ENCODE peak calls at places on chromosomes 7 and 10, in eight cellular contexts. C, Z, A, L, W, I, B and F are unnamed samples.

GRCh38 chr7:71753959-71754652 is 622.2 kb downstream of the GALNT17 start:
- DNase-seq in C (no peak), Z (no peak), A (no peak), L (no peak), W (no peak), I (no peak), B (no peak), F (no peak)

GRCh38 chr7:73870041-73870492 is 9.1 kb downstream of the TMEM270 start:
- DNase-seq in C (no peak), Z (no peak), A (no peak), L (no peak), W (no peak), I (no peak), B (no peak), F (no peak)

GRCh38 chr7:66344166-66344565 is 139.0 kb downstream of the TPST1 start:
- DNase-seq in C (no peak), Z (no peak), A (no peak), L (no peak), W (no peak), I (no peak), B (no peak), F (no peak)

GRCh38 chr7:291302-292092 is 1.5 kb downstream of the FOXL3 start:
- DNase-seq in C (no peak), Z (no peak), A (no peak), L (no peak), W (no peak), I (no peak), B (no peak), F (no peak)

GRCh38 chr7:42843209-42843800 is 68.6 kb downstream of the C7orf25 start:
- DNase-seq in C (no peak), Z (peak), A (peak), L (no peak), W (peak), I (no peak), B (peak), F (no peak)

GRCh38 chr7:14197280-14197679 is 207.8 kb upstream of the ETV1 start:
- DNase-seq in C (no peak), Z (no peak), A (peak), L (no peak), W (peak), I (no peak), B (peak), F (no peak)

GRCh38 chr7:158362912-158363905 is 224.4 kb downstream of the PTPRN2 start:
- DNase-seq in C (no peak), Z (no peak), A (no peak), L (no peak), W (no peak), I (no peak), B (no peak), F (no peak)

GRCh38 chr10:6406220-6407033 is 173.6 kb downstream of the PRKCQ start:
- DNase-seq in C (no peak), Z (no peak), A (peak), L (no peak), W (no peak), I (no peak), B (no peak), F (peak)

GRCh38 chr7:70093496-70093895 is 495.2 kb downstream of the AUTS2 start:
- DNase-seq in C (no peak), Z (no peak), A (no peak), L (no peak), W (no peak), I (peak), B (no peak), F (no peak)

GRCh38 chr7:17022915-17023314 is 141.1 kb upstream of the AGR3 start:
- DNase-seq in C (no peak), Z (no peak), A (no peak), L (no peak), W (no peak), I (no peak), B (no peak), F (no peak)

GRCh38 chr7:124399941-124400340 is 365.7 kb downstream of the GPR37 start:
- DNase-seq in C (no peak), Z (no peak), A (no peak), L (no peak), W (no peak), I (no peak), B (no peak), F (no peak)

GRCh38 chr10:109866168-109866994 is 56.9 kb downstream of the XPNPEP1 start:
- DNase-seq in C (no peak), Z (no peak), A (peak), L (no peak), W (peak), I (no peak), B (no peak), F (no peak)

GRCh38 chr7:137934176-137934826 is 67.6 kb downstream of the CREB3L2 start:
- DNase-seq in C (no peak), Z (no peak), A (no peak), L (no peak), W (no peak), I (no peak), B (no peak), F (no peak)

GRCh38 chr7:137768371-137768770 is 78.4 kb downstream of the DGKI start:
- DNase-seq in C (no peak), Z (no peak), A (no peak), L (no peak), W (no peak), I (no peak), B (no peak), F (no peak)

GRCh38 chr7:5445991-5446594 is 22.5 kb upstream of the TNRC18 start:
- DNase-seq in C (no peak), Z (no peak), A (no peak), L (no peak), W (no peak), I (no peak), B (no peak), F (no peak)

GRCh38 chr10:77131214-77131613 is 506.4 kb downstream of the KCNMA1 start:
- DNase-seq in C (no peak), Z (no peak), A (peak), L (no peak), W (no peak), I (no peak), B (no peak), F (no peak)

GRCh38 chr10:106310596-106310995 is 853.9 kb downstream of the SORCS1 start:
- DNase-seq in C (peak), Z (no peak), A (no peak), L (no peak), W (no peak), I (no peak), B (no peak), F (no peak)

GRCh38 chr7:45702751-45703150 is 128.6 kb downstream of the ADCY1 start:
- DNase-seq in C (no peak), Z (no peak), A (no peak), L (no peak), W (no peak), I (no peak), B (no peak), F (peak)

GRCh38 chr7:42980084-42980483 is 47.9 kb downstream of the MRPL32 start:
- DNase-seq in C (no peak), Z (no peak), A (no peak), L (no peak), W (no peak), I (no peak), B (no peak), F (no peak)

GRCh38 chr7:30301751-30302150 is 17.4 kb downstream of the ZNRF2 start:
- DNase-seq in C (no peak), Z (peak), A (no peak), L (no peak), W (no peak), I (no peak), B (no peak), F (no peak)

GRCh38 chr7:4661871-4662270 is 20.2 kb upstream of the FOXK1 start:
- DNase-seq in C (no peak), Z (peak), A (peak), L (no peak), W (no peak), I (no peak), B (no peak), F (no peak)

GRCh38 chr7:80940539-80941205 is 21.8 kb upstream of the SEMA3C start:
- DNase-seq in C (no peak), Z (no peak), A (no peak), L (no peak), W (no peak), I (no peak), B (no peak), F (no peak)

GRCh38 chr10:50260791-50261281 is 9.5 kb upstream of the ASAH2 start:
- DNase-seq in C (no peak), Z (no peak), A (no peak), L (no peak), W (no peak), I (no peak), B (no peak), F (no peak)

GRCh38 chr10:131997366-131998049 is 15.8 kb upstream of the BNIP3 start:
- DNase-seq in C (no peak), Z (peak), A (peak), L (peak), W (peak), I (peak), B (peak), F (no peak)

GRCh38 chr7:121027761-121028681 is 39.5 kb downstream of the CPED1 start:
- DNase-seq in C (no peak), Z (no peak), A (no peak), L (no peak), W (no peak), I (no peak), B (no peak), F (no peak)

GRCh38 chr10:9222917-9223316 is 1168.4 kb downstream of the GATA3 start:
- DNase-seq in C (no peak), Z (no peak), A (no peak), L (no peak), W (no peak), I (no peak), B (no peak), F (no peak)

GRCh38 chr7:136957391-136957790 is 88.9 kb downstream of the CHRM2 start:
- DNase-seq in C (no peak), Z (no peak), A (peak), L (no peak), W (no peak), I (no peak), B (no peak), F (no peak)

DNA sequence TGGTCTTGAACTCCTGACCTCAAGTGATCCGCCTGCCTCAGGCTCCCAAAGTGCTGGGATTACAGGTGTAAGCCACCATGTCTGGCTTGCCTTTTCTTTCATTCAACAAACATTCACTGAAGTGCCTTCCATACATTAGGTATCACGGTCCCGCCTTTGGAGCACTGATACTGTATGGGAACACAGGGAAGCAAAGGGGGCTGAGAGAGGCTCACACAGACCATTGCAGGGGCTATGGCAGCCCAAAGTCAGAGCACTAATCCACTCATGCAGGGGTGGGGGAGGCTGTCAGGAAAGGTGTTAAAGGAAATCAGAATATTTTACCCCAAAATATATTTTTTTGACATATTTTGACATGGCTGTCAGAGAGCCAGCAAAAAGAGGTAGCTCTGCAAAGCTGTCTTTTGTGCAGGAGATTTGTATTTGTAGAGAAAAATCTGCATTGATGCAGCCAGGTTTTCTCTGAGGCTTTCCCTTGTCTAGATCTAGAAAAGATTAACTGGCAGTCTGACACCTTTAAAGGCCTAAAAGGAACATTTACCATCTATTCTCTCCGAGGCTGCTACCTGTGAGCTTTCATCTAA is 42.0 kb upstream of the PDLIM1 start:
- DNase-seq in C (no peak), Z (no peak), A (no peak), L (no peak), W (no peak), I (no peak), B (no peak), F (no peak)
- H3K4me3 ChIP-seq in C (no peak), Z (no peak), A (no peak), L (no peak), W (no peak), I (no peak), B (no peak), F (no peak)

GRCh38 chr10:35423505-35424306 is 87.4 kb downstream of the CCNY start:
- DNase-seq in C (no peak), Z (no peak), A (peak), L (no peak), W (no peak), I (no peak), B (no peak), F (no peak)

GRCh38 chr10:35422236-35422635 is 85.9 kb downstream of the CCNY start:
- DNase-seq in C (no peak), Z (no peak), A (no peak), L (no peak), W (no peak), I (no peak), B (no peak), F (no peak)

GRCh38 chr10:35420827-35421552 is 84.7 kb downstream of the CCNY start:
- DNase-seq in C (no peak), Z (no peak), A (no peak), L (no peak), W (no peak), I (no peak), B (no peak), F (no peak)

GRCh38 chr10:35420044-35420443 is 83.7 kb downstream of the CCNY start:
- DNase-seq in C (no peak), Z (no peak), A (no peak), L (no peak), W (no peak), I (no peak), B (no peak), F (no peak)

GRCh38 chr10:35421553-35422178 is 85.4 kb downstream of the CCNY start:
- DNase-seq in C (no peak), Z (no peak), A (peak), L (peak), W (no peak), I (peak), B (peak), F (no peak)
- H3K27ac ChIP-seq in C (peak), Z (peak), A (peak), L (peak), W (peak), I (peak), B (peak), F (peak)

DNA sequence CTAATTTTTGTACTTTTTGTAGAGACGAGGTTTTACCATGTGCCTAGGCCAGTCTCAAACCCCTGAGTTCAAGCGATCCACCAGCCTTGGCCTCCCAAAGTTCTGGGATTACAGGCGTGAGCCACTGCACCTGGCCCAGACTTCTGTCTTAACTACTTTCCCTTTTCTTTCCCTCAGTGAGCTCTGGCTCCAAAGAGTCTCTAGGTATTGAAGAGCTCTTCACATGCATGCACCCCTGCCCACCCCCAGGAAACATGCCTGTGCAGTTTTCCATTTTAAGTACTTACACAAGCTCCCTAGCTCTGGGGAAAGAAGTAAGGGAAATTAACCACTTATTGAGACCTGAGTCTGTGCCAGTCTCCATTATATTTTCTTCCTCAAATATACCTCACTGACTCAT is 2.0 kb downstream of the MYOZ1 start:
- DNase-seq in C (no peak), Z (no peak), A (no peak), L (no peak), W (no peak), I (no peak), B (no peak), F (no peak)
- TF ChIP-seq CTCF in C (no peak), Z (no peak), A (no peak), L (no peak), W (no peak), I (no peak), B (no peak), F (no peak)

GRCh38 chr10:96288151-96288621 is 16.0 kb upstream of the DNTT start:
- DNase-seq in C (no peak), Z (no peak), A (no peak), L (no peak), W (no peak), I (no peak), B (no peak), F (no peak)
- H3K4me3 ChIP-seq in C (no peak), Z (no peak), A (no peak), L (no peak), W (no peak), I (no peak), B (no peak), F (no peak)

GRCh38 chr10:33113111-33113856 is 155.3 kb upstream of the ITGB1 start:
- DNase-seq in C (no peak), Z (no peak), A (peak), L (peak), W (no peak), I (no peak), B (no peak), F (no peak)
- H3K27ac ChIP-seq in C (no peak), Z (no peak), A (peak), L (no peak), W (peak), I (peak), B (no peak), F (no peak)

GRCh38 chr10:48776005-48776522 is 91.4 kb downstream of the WDFY4 start:
- DNase-seq in C (no peak), Z (no peak), A (no peak), L (no peak), W (no peak), I (no peak), B (no peak), F (peak)

GRCh38 chr10:48778193-48778857 is 93.7 kb downstream of the WDFY4 start:
- DNase-seq in C (no peak), Z (no peak), A (no peak), L (no peak), W (no peak), I (no peak), B (no peak), F (peak)

GRCh38 chr10:48776528-48776927 is 91.9 kb downstream of the WDFY4 start:
- DNase-seq in C (no peak), Z (no peak), A (no peak), L (no peak), W (no peak), I (no peak), B (no peak), F (peak)

GRCh38 chr10:48775206-48775517 is 90.5 kb downstream of the WDFY4 start:
- DNase-seq in C (no peak), Z (no peak), A (no peak), L (no peak), W (no peak), I (no peak), B (no peak), F (peak)

DNA sequence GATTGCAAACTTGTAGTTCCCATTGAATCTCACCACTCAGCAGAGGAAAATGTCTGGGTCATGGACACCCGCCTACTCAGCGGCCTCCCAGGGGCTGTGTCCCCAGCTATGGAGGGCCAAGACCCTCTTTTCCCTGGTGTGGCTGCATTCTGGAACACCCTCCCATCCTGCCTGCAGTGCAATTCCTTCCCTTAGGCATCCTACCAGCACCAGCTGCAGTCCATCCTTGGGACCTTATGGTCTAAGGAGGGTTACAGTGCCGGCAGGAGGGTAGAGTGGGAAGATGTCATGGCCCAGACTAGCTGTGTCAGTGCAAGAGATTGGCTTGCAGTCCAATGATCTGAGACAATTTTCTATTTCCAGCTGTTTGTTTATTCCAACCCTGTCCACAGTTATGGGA is 92.4 kb downstream of the WDFY4 start:
- DNase-seq in C (no peak), Z (no peak), A (no peak), L (no peak), W (no peak), I (no peak), B (no peak), F (no peak)
- TF ChIP-seq CTCF in C (no peak), Z (no peak), A (no peak), L (no peak), W (no peak), I (no peak), B (no peak), F (no peak)